ENCODE peak calls at places on chromosomes 7 and 10, in five cellular contexts. Y is cardiac muscle cell, A is cardiac fibroblast, E is H1, W is gastrocnemius medialis. L is an unnamed sample.

GRCh38 chr10:16943301-16944080 is 126.3 kb upstream of the RSU1 start:
- DNase-seq in Y (peak; percentile 38), A (peak; percentile 53), E (no peak), W (no peak), L (peak; percentile 63)

GRCh38 chr7:101866328-101866727 is 48.9 kb downstream of the CUX1 start:
- DNase-seq in Y (no peak), A (no peak), E (no peak), W (no peak), L (no peak)

GRCh38 chr10:99534939-99535763 is 2.4 kb downstream of the NKX2-3 start:
- DNase-seq in Y (peak; percentile 30), A (no peak), E (peak; percentile 70), W (no peak), L (peak; percentile 9)

GRCh38 chr10:59905735-59906416 is 480 bp downstream of the CCDC6 start:
- DNase-seq in Y (no peak), A (no peak), E (no peak), W (no peak), L (no peak)

GRCh38 chr10:12184165-12184564 is 11.5 kb downstream of the NUDT5 start:
- DNase-seq in Y (no peak), A (no peak), E (no peak), W (no peak), L (no peak)

GRCh38 chr10:47008769-47009168 is 97.5 kb downstream of the PTPN20 start:
- DNase-seq in Y (no peak), A (no peak), E (no peak), W (no peak), L (peak; percentile 29)

GRCh38 chr7:101977249-101977648 is 159.8 kb downstream of the CUX1 start:
- DNase-seq in Y (no peak), A (no peak), E (no peak), W (no peak), L (no peak)

GRCh38 chr10:34816067-34817002 is 1.2 kb upstream of the PARD3 start:
- DNase-seq in Y (peak; percentile 57), A (peak; percentile 45), E (no peak), W (no peak), L (peak; percentile 37)

GRCh38 chr10:73838008-73838567 is 26.7 kb upstream of the NDST2 start:
- DNase-seq in Y (no peak), A (no peak), E (no peak), W (no peak), L (no peak)

GRCh38 chr7:7323921-7324320 is 141.6 kb downstream of the C1GALT1 start:
- DNase-seq in Y (no peak), A (no peak), E (no peak), W (no peak), L (no peak)

GRCh38 chr7:96237040-96237439 is 84.9 kb downstream of the SLC25A13 start:
- DNase-seq in Y (no peak), A (no peak), E (no peak), W (no peak), L (no peak)

GRCh38 chr7:52071744-52072143 is 755.1 kb upstream of the COBL start:
- DNase-seq in Y (no peak), A (no peak), E (no peak), W (no peak), L (no peak)

GRCh38 chr10:132521466-132522102 is 16.0 kb upstream of the INPP5A start:
- DNase-seq in Y (no peak), A (no peak), E (no peak), W (no peak), L (no peak)

GRCh38 chr7:36827914-36828313 is 103.6 kb upstream of the AOAH start:
- DNase-seq in Y (peak; percentile 17), A (no peak), E (no peak), W (peak; percentile 2), L (no peak)

GRCh38 chr7:12674861-12675260 is 12.6 kb upstream of the ARL4A start:
- DNase-seq in Y (peak; percentile 79), A (peak; percentile 71), E (peak; percentile 53), W (no peak), L (peak; percentile 38)

GRCh38 chr10:70735161-70735560 is 50.0 kb downstream of the TBATA start:
- DNase-seq in Y (no peak), A (no peak), E (no peak), W (no peak), L (no peak)

GRCh38 chr10:109773818-109774440 is 149.4 kb downstream of the XPNPEP1 start:
- DNase-seq in Y (peak; percentile 43), A (peak; percentile 66), E (no peak), W (no peak), L (peak; percentile 38)

GRCh38 chr7:50665403-50666123 is 100.4 kb upstream of the DDC start:
- DNase-seq in Y (peak; percentile 25), A (peak; percentile 89), E (no peak), W (no peak), L (no peak)

GRCh38 chr7:115178831-115179230 is 256.9 kb downstream of the MDFIC start:
- DNase-seq in Y (peak; percentile 42), A (no peak), E (no peak), W (no peak), L (no peak)

GRCh38 chr10:4219901-4220300 is 434.9 kb upstream of the KLF6 start:
- DNase-seq in Y (no peak), A (no peak), E (no peak), W (no peak), L (no peak)

GRCh38 chr10:71916827-71917226 is 47.4 kb upstream of the CHST3 start:
- DNase-seq in Y (no peak), A (no peak), E (no peak), W (no peak), L (no peak)

GRCh38 chr10:22252801-22253577 is 35.2 kb upstream of the EBLN1 start:
- DNase-seq in Y (peak; percentile 49), A (peak; percentile 39), E (peak; percentile 83), W (no peak), L (peak; percentile 31)

GRCh38 chr7:139682136-139683013 is 95.4 kb downstream of the HIPK2 start:
- DNase-seq in Y (peak; percentile 54), A (peak; percentile 95), E (no peak), W (no peak), L (peak; percentile 70)

GRCh38 chr10:93548376-93549071 is 17.9 kb upstream of the FFAR4 start:
- DNase-seq in Y (no peak), A (peak; percentile 64), E (no peak), W (no peak), L (no peak)

GRCh38 chr7:155282671-155283070 is 15.0 kb upstream of the INSIG1 start:
- DNase-seq in Y (no peak), A (no peak), E (no peak), W (no peak), L (no peak)

GRCh38 chr7:130489140-130489967 is 2.5 kb upstream of the MEST start:
- DNase-seq in Y (peak; percentile 83), A (peak; percentile 34), E (no peak), W (no peak), L (no peak)

GRCh38 chr7:47480576-47481538 is 101.1 kb downstream of the TNS3 start:
- DNase-seq in Y (no peak), A (no peak), E (no peak), W (no peak), L (no peak)

GRCh38 chr10:72228318-72228751 is 12.3 kb upstream of the ASCC1 start:
- DNase-seq in Y (no peak), A (no peak), E (no peak), W (no peak), L (no peak)

GRCh38 chr7:152512711-152513110 is 76.9 kb upstream of the KMT2C start:
- DNase-seq in Y (no peak), A (no peak), E (no peak), W (no peak), L (no peak)

GRCh38 chr10:122050316-122050715 is 61.4 kb downstream of the TACC2 start:
- DNase-seq in Y (no peak), A (no peak), E (no peak), W (no peak), L (no peak)

DNA sequence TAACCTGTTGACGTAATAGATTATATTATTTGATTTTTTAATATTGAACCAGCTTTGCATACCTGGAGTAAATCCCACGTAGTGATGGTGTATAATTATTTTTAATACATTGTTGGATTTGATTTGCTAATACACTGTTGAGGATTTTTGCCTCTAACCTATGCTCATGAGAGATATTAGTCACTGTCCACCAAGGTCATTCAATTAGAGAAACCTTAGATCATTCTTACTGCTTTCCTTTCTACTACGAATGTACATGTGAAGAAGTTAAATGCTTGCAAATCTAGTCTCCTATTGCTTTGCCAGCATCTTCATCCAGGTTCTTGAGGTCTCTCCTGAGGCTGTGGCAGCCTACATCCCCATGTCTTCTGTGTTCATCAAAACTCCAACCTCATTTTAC is 6.7 kb downstream of the ATP5F1C start:
- DNase-seq in Y (no peak), A (no peak), E (no peak), W (no peak), L (no peak)
- H3K4me3 ChIP-seq in Y (no peak overlapping the region), A (no peak overlapping the region), E (no peak overlapping the region), W (no peak overlapping the region), L (no peak overlapping the region)

GRCh38 chr7:22549667-22550513 is 49.9 kb upstream of the STEAP1B start:
- DNase-seq in Y (peak; percentile 25), A (no peak), E (peak; percentile 86), W (no peak), L (no peak)
- TF ChIP-seq CTCF in Y (peak; percentile 46), A (peak; percentile 33), E (peak; percentile 96), W (no peak), L (peak; percentile 29)

GRCh38 chr7:135858851-135859250 is 110.2 kb upstream of the FAM180A start:
- DNase-seq in Y (no peak), A (no peak), E (no peak), W (no peak), L (no peak)
- H3K4me3 ChIP-seq in Y (no peak overlapping the region), A (no peak overlapping the region), E (no peak overlapping the region), W (no peak overlapping the region), L (no peak overlapping the region)

DNA sequence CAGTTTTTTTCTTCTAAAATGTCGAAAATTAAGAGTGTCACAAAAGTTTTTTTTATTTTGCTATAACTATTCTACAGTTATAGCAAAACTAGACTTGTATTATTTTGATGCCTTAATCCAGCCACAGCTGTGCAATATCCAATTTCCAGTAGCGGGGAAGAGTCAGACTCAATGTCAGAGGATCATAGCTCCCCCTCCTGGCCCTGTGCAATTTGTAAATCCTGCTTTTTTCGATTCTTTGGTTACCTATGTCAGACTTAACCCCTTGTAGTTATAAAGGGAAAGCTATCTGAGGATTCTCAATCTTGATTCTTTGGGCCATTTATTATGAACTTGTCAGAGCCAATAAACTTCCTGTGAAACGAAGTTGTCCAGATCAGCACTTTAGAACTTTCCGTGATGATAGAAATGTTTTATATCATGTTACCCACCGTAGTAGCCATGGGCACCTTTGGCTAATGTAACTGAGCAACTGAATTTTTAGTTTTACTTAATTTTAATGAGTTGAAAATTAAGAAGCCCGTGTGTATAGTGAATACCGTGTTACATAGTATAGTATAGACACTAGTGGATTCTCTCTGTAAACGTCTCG is 87.7 kb upstream of the PRKCQ start:
- DNase-seq in Y (peak; percentile 63), A (peak; percentile 53), E (peak; percentile 59), W (no peak), L (peak; percentile 24)
- TF ChIP-seq CTCF in Y (peak; percentile 74), A (peak; percentile 52), E (peak; percentile 76), W (peak; percentile 27), L (peak; percentile 67)

GRCh38 chr10:44978570-44979280 is at the start of gene DEPP1:
- DNase-seq in Y (peak; percentile 95), A (peak; percentile 90), E (peak; percentile 77), W (peak; percentile 93), L (peak; percentile 92)
- H3K4me3 ChIP-seq in Y (peak within 1 kb of the TSS; percentile 26), A (peak within 1 kb of the TSS; percentile 73), E (peak within 1 kb of the TSS; percentile 15), W (peak within 1 kb of the TSS; percentile 81), L (peak within 1 kb of the TSS; percentile 79)